ENCODE peak calls at places on chromosomes 2 and 18, in five cellular contexts. U is iris pigment epithelial cell, Z is A172, T is mucosa of descending colon, N is fibroblast of the conjunctiva. J is an unnamed sample.

GRCh38 chr2:15965564-15966019 is 25.2 kb downstream of the MYCN start:
- DNase-seq in T (no peak), N (no peak), Z (no peak), U (no peak), J (no peak)

GRCh38 chr2:212892193-212892592 is 259.2 kb downstream of the IKZF2 start:
- DNase-seq in N (peak), T (no peak), Z (peak), U (peak), J (no peak)

GRCh38 chr18:63155169-63155852 is 164.3 kb downstream of the BCL2 start:
- DNase-seq in U (no peak), T (peak), N (no peak), Z (no peak), J (peak)

GRCh38 chr2:174491947-174492346 is 5.1 kb upstream of the GPR155 start:
- DNase-seq in U (no peak), Z (no peak), N (no peak), T (no peak), J (no peak)

GRCh38 chr2:102289129-102289528 is 22.2 kb upstream of the IL1RL1 start:
- DNase-seq in N (no peak), Z (no peak), T (no peak), U (peak), J (no peak)

GRCh38 chr2:238113611-238114010 is 13.5 kb downstream of the ESPNL start:
- DNase-seq in T (peak), U (no peak), Z (no peak), N (no peak), J (no peak)

GRCh38 chr2:3598197-3598910 is 3.4 kb downstream of the COLEC11 start:
- DNase-seq in Z (no peak), T (no peak), U (no peak), N (no peak), J (no peak)

GRCh38 chr18:26477828-26478466 is 70.4 kb downstream of the KCTD1 start:
- DNase-seq in N (no peak), Z (peak), U (peak), T (no peak), J (peak)

GRCh38 chr18:23779696-23780303 is 90.5 kb downstream of the LAMA3 start:
- DNase-seq in N (no peak), T (no peak), U (peak), Z (peak), J (no peak)

GRCh38 chr2:120647487-120647886 is 88.2 kb upstream of the GLI2 start:
- DNase-seq in U (peak), Z (peak), N (no peak), T (no peak), J (no peak)

GRCh38 chr2:240494194-240494793 is 58.8 kb downstream of the GPC1 start:
- DNase-seq in Z (no peak), T (no peak), U (no peak), N (no peak), J (no peak)

GRCh38 chr2:219171231-219171651 is 1.4 kb upstream of the SLC23A3 start:
- DNase-seq in N (peak), Z (peak), U (peak), T (no peak), J (peak)

GRCh38 chr18:56067216-56067611 is 479.2 kb upstream of the TCF4 start:
- DNase-seq in Z (no peak), N (no peak), T (no peak), U (no peak), J (no peak)

GRCh38 chr2:99691931-99692330 is 202.1 kb upstream of the REV1 start:
- DNase-seq in N (no peak), U (no peak), T (no peak), Z (no peak), J (no peak)

GRCh38 chr18:30361864-30362540 is 680.5 kb downstream of the DSC3 start:
- DNase-seq in N (no peak), T (no peak), Z (no peak), U (no peak), J (no peak)